ENCODE peak calls at places on chromosomes 7 and 10, in six cellular contexts. One of them, this sample, is unnamed.

GRCh38 chr7:64880322-64881297 is 22.5 kb upstream of the ZNF273 start:
- DNase-seq in osteocyte: peak; percentile 77
- DNase-seq in fibroblast of the aortic adventitia: no peak
- DNase-seq in CD4-positive, alpha-beta T cell: no peak
- DNase-seq in kidney: no peak
- DNase-seq in left ventricle myocardium inferior: no peak
- DNase-seq in this sample: no peak

GRCh38 chr7:28037220-28038010 is 143.2 kb downstream of the JAZF1 start:
- DNase-seq in osteocyte: no peak
- DNase-seq in fibroblast of the aortic adventitia: peak; percentile 96
- DNase-seq in CD4-positive, alpha-beta T cell: no peak
- DNase-seq in kidney: no peak
- DNase-seq in left ventricle myocardium inferior: no peak
- DNase-seq in this sample: peak; percentile 99

GRCh38 chr7:32158751-32159360 is 88.6 kb upstream of the PDE1C start:
- DNase-seq in osteocyte: no peak
- DNase-seq in fibroblast of the aortic adventitia: peak; percentile 14
- DNase-seq in CD4-positive, alpha-beta T cell: no peak
- DNase-seq in kidney: no peak
- DNase-seq in left ventricle myocardium inferior: no peak
- DNase-seq in this sample: no peak

GRCh38 chr7:134462337-134462925 is 3.5 kb upstream of the AKR1B1 start:
- DNase-seq in osteocyte: no peak
- DNase-seq in fibroblast of the aortic adventitia: peak; percentile 85
- DNase-seq in CD4-positive, alpha-beta T cell: no peak
- DNase-seq in kidney: no peak
- DNase-seq in left ventricle myocardium inferior: no peak
- DNase-seq in this sample: peak; percentile 77

GRCh38 chr10:88565072-88565471 is 18.0 kb downstream of the RNLS start:
- DNase-seq in osteocyte: no peak
- DNase-seq in fibroblast of the aortic adventitia: peak; percentile 76
- DNase-seq in CD4-positive, alpha-beta T cell: no peak
- DNase-seq in kidney: no peak
- DNase-seq in left ventricle myocardium inferior: no peak
- DNase-seq in this sample: peak; percentile 43

GRCh38 chr10:66799474-66799873 is 126.4 kb upstream of the LRRTM3 start:
- DNase-seq in osteocyte: no peak
- DNase-seq in fibroblast of the aortic adventitia: peak; percentile 15
- DNase-seq in CD4-positive, alpha-beta T cell: no peak
- DNase-seq in kidney: no peak
- DNase-seq in left ventricle myocardium inferior: no peak
- DNase-seq in this sample: no peak

GRCh38 chr7:156773966-156774365 is 119.0 kb downstream of the LMBR1 start:
- DNase-seq in osteocyte: no peak
- DNase-seq in fibroblast of the aortic adventitia: no peak
- DNase-seq in CD4-positive, alpha-beta T cell: no peak
- DNase-seq in kidney: no peak
- DNase-seq in left ventricle myocardium inferior: no peak
- DNase-seq in this sample: peak; percentile 38

GRCh38 chr7:159061674-159062212 is 82.9 kb downstream of the VIPR2 start:
- DNase-seq in osteocyte: peak; percentile 84
- DNase-seq in fibroblast of the aortic adventitia: no peak
- DNase-seq in CD4-positive, alpha-beta T cell: no peak
- DNase-seq in kidney: no peak
- DNase-seq in left ventricle myocardium inferior: no peak
- DNase-seq in this sample: no peak

GRCh38 chr10:27844223-27844622 is 98.6 kb upstream of the MKX start:
- DNase-seq in osteocyte: no peak
- DNase-seq in fibroblast of the aortic adventitia: no peak
- DNase-seq in CD4-positive, alpha-beta T cell: no peak
- DNase-seq in kidney: no peak
- DNase-seq in left ventricle myocardium inferior: no peak
- DNase-seq in this sample: no peak

GRCh38 chr10:49744091-49744685 is 17.9 kb downstream of the OGDHL start:
- DNase-seq in osteocyte: no peak
- DNase-seq in fibroblast of the aortic adventitia: no peak
- DNase-seq in CD4-positive, alpha-beta T cell: no peak
- DNase-seq in kidney: no peak
- DNase-seq in left ventricle myocardium inferior: no peak
- DNase-seq in this sample: no peak

GRCh38 chr7:122303971-122304603 is 463 bp downstream of the FEZF1 start:
- DNase-seq in osteocyte: peak; percentile 83
- DNase-seq in fibroblast of the aortic adventitia: no peak
- DNase-seq in CD4-positive, alpha-beta T cell: no peak
- DNase-seq in kidney: peak; percentile 62
- DNase-seq in left ventricle myocardium inferior: no peak
- DNase-seq in this sample: no peak

GRCh38 chr10:70343312-70343711 is 39.1 kb downstream of the LRRC20 start:
- DNase-seq in osteocyte: no peak
- DNase-seq in fibroblast of the aortic adventitia: no peak
- DNase-seq in CD4-positive, alpha-beta T cell: no peak
- DNase-seq in kidney: no peak
- DNase-seq in left ventricle myocardium inferior: no peak
- DNase-seq in this sample: no peak

GRCh38 chr7:45881759-45882464 is 6.4 kb upstream of the IGFBP1 start:
- DNase-seq in osteocyte: no peak
- DNase-seq in fibroblast of the aortic adventitia: peak; percentile 94
- DNase-seq in CD4-positive, alpha-beta T cell: no peak
- DNase-seq in kidney: no peak
- DNase-seq in left ventricle myocardium inferior: no peak
- DNase-seq in this sample: peak; percentile 45

GRCh38 chr7:158494162-158494586 is 93.4 kb downstream of the PTPRN2 start:
- DNase-seq in osteocyte: no peak
- DNase-seq in fibroblast of the aortic adventitia: no peak
- DNase-seq in CD4-positive, alpha-beta T cell: no peak
- DNase-seq in kidney: no peak
- DNase-seq in left ventricle myocardium inferior: no peak
- DNase-seq in this sample: no peak

GRCh38 chr7:20304366-20304765 is 26.3 kb upstream of the ITGB8 start:
- DNase-seq in osteocyte: no peak
- DNase-seq in fibroblast of the aortic adventitia: no peak
- DNase-seq in CD4-positive, alpha-beta T cell: no peak
- DNase-seq in kidney: no peak
- DNase-seq in left ventricle myocardium inferior: no peak
- DNase-seq in this sample: no peak

GRCh38 chr10:34687434-34688205 is 127.5 kb downstream of the PARD3 start:
- DNase-seq in osteocyte: no peak
- DNase-seq in fibroblast of the aortic adventitia: peak; percentile 40
- DNase-seq in CD4-positive, alpha-beta T cell: no peak
- DNase-seq in kidney: no peak
- DNase-seq in left ventricle myocardium inferior: no peak
- DNase-seq in this sample: peak; percentile 11

GRCh38 chr10:79181680-79182079 is 112.9 kb downstream of the ZMIZ1 start:
- DNase-seq in osteocyte: no peak
- DNase-seq in fibroblast of the aortic adventitia: no peak
- DNase-seq in CD4-positive, alpha-beta T cell: no peak
- DNase-seq in kidney: peak; percentile 74
- DNase-seq in left ventricle myocardium inferior: no peak
- DNase-seq in this sample: no peak

GRCh38 chr10:77862595-77862994 is 64.0 kb downstream of the DLG5 start:
- DNase-seq in osteocyte: no peak
- DNase-seq in fibroblast of the aortic adventitia: peak; percentile 11
- DNase-seq in CD4-positive, alpha-beta T cell: no peak
- DNase-seq in kidney: no peak
- DNase-seq in left ventricle myocardium inferior: no peak
- DNase-seq in this sample: peak; percentile 22

GRCh38 chr10:125992244-125992643 is 95.9 kb downstream of the FANK1 start:
- DNase-seq in osteocyte: no peak
- DNase-seq in fibroblast of the aortic adventitia: no peak
- DNase-seq in CD4-positive, alpha-beta T cell: no peak
- DNase-seq in kidney: no peak
- DNase-seq in left ventricle myocardium inferior: no peak
- DNase-seq in this sample: no peak

GRCh38 chr10:112271982-112272381 is 11.2 kb upstream of the TECTB start:
- DNase-seq in osteocyte: no peak
- DNase-seq in fibroblast of the aortic adventitia: peak; percentile 82
- DNase-seq in CD4-positive, alpha-beta T cell: no peak
- DNase-seq in kidney: no peak
- DNase-seq in left ventricle myocardium inferior: no peak
- DNase-seq in this sample: peak; percentile 78

GRCh38 chr7:135512135-135512887 is 2.4 kb upstream of the CNOT4 start:
- DNase-seq in osteocyte: no peak
- DNase-seq in fibroblast of the aortic adventitia: peak; percentile 65
- DNase-seq in CD4-positive, alpha-beta T cell: no peak
- DNase-seq in kidney: no peak
- DNase-seq in left ventricle myocardium inferior: no peak
- DNase-seq in this sample: peak; percentile 61

GRCh38 chr7:18623389-18623788 is 127.8 kb downstream of the HDAC9 start:
- DNase-seq in osteocyte: no peak
- DNase-seq in fibroblast of the aortic adventitia: no peak
- DNase-seq in CD4-positive, alpha-beta T cell: no peak
- DNase-seq in kidney: no peak
- DNase-seq in left ventricle myocardium inferior: no peak
- DNase-seq in this sample: no peak

GRCh38 chr10:92961638-92962037 is 99.0 kb upstream of the CYP26C1 start:
- DNase-seq in osteocyte: no peak
- DNase-seq in fibroblast of the aortic adventitia: no peak
- DNase-seq in CD4-positive, alpha-beta T cell: no peak
- DNase-seq in kidney: no peak
- DNase-seq in left ventricle myocardium inferior: no peak
- DNase-seq in this sample: no peak

GRCh38 chr10:69504576-69505250 is 53.4 kb downstream of the TSPAN15 start:
- DNase-seq in osteocyte: peak; percentile 75
- DNase-seq in fibroblast of the aortic adventitia: no peak
- DNase-seq in CD4-positive, alpha-beta T cell: no peak
- DNase-seq in kidney: no peak
- DNase-seq in left ventricle myocardium inferior: no peak
- DNase-seq in this sample: no peak

GRCh38 chr10:20990604-20991003 is 93.5 kb upstream of the NEBL start:
- DNase-seq in osteocyte: no peak
- DNase-seq in fibroblast of the aortic adventitia: peak; percentile 50
- DNase-seq in CD4-positive, alpha-beta T cell: no peak
- DNase-seq in kidney: no peak
- DNase-seq in left ventricle myocardium inferior: no peak
- DNase-seq in this sample: no peak

GRCh38 chr10:18577823-18578685 is 73.3 kb downstream of the NSUN6 start:
- DNase-seq in osteocyte: no peak
- DNase-seq in fibroblast of the aortic adventitia: no peak
- DNase-seq in CD4-positive, alpha-beta T cell: no peak
- DNase-seq in kidney: no peak
- DNase-seq in left ventricle myocardium inferior: no peak
- DNase-seq in this sample: no peak

GRCh38 chr10:23158370-23158769 is 33.7 kb upstream of the PTF1A start:
- DNase-seq in osteocyte: no peak
- DNase-seq in fibroblast of the aortic adventitia: peak; percentile 71
- DNase-seq in CD4-positive, alpha-beta T cell: peak; percentile 19
- DNase-seq in kidney: no peak
- DNase-seq in left ventricle myocardium inferior: no peak
- DNase-seq in this sample: peak; percentile 29

GRCh38 chr10:118827466-118828155 is 72.8 kb upstream of the CACUL1 start:
- DNase-seq in osteocyte: no peak
- DNase-seq in fibroblast of the aortic adventitia: no peak
- DNase-seq in CD4-positive, alpha-beta T cell: no peak
- DNase-seq in kidney: no peak
- DNase-seq in left ventricle myocardium inferior: no peak
- DNase-seq in this sample: no peak
- TF ChIP-seq CTCF in osteocyte: peak; percentile 25
- TF ChIP-seq CTCF in fibroblast of the aortic adventitia: no peak
- TF ChIP-seq CTCF in CD4-positive, alpha-beta T cell: peak; percentile 8
- TF ChIP-seq CTCF in kidney: no peak
- TF ChIP-seq CTCF in left ventricle myocardium inferior: no peak
- TF ChIP-seq CTCF in this sample: peak; percentile 67

GRCh38 chr7:38660427-38661099 is 29.4 kb upstream of the AMPH start:
- DNase-seq in osteocyte: no peak
- DNase-seq in fibroblast of the aortic adventitia: peak; percentile 51
- DNase-seq in CD4-positive, alpha-beta T cell: no peak
- DNase-seq in kidney: no peak
- DNase-seq in left ventricle myocardium inferior: no peak
- DNase-seq in this sample: peak; percentile 52
- TF ChIP-seq CTCF in osteocyte: peak; percentile 85
- TF ChIP-seq CTCF in fibroblast of the aortic adventitia: peak; percentile 77
- TF ChIP-seq CTCF in CD4-positive, alpha-beta T cell: peak; percentile 58
- TF ChIP-seq CTCF in kidney: peak; percentile 54
- TF ChIP-seq CTCF in left ventricle myocardium inferior: peak; percentile 65
- TF ChIP-seq CTCF in this sample: peak; percentile 85

DNA sequence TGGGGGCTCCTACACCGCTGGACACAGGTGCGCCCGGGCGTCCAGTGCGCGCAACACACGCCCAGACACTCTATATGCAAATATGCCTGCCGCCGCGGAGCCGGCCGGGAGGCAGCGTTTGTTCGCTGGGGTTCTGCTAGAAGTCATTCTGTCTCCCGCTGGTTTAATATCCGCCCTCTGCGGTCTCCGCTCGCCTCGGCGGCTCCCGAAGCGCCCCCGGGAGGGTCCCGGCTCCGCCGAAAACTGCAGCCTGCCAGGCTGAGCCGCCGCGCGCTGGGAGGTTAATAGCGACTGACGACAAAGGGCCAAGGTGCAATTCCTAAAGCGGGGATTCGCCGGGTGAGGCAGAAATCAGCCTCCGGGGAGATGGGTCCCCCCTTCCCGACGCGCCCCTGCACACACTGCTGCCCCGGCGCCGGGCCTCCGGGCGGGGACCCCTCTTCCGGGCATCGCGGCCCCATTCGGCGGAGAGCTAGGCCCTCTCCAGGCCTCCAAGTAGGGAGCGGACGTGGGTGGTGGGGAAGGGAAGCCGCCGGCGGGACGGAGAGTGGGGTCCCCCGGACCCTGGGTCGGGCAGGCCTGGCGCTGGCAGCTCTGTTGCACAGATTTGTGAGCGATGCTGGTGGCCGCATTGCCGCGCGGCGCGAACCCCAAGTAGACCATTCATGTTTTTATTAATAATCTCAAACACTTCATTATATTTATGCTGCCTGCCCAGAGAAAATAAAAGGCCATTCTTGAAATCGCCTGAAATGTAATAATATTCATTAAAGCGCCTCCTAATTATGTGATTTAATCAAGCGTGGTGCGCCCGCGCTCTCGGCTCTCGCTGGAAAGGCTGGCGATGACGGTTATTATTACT is 9.1 kb downstream of the EN2 start:
- DNase-seq in osteocyte: peak; percentile 87
- DNase-seq in fibroblast of the aortic adventitia: no peak
- DNase-seq in CD4-positive, alpha-beta T cell: no peak
- DNase-seq in kidney: peak; percentile 70
- DNase-seq in left ventricle myocardium inferior: no peak
- DNase-seq in this sample: no peak
- TF ChIP-seq CTCF in osteocyte: no peak
- TF ChIP-seq CTCF in fibroblast of the aortic adventitia: no peak
- TF ChIP-seq CTCF in CD4-positive, alpha-beta T cell: no peak
- TF ChIP-seq CTCF in kidney: no peak
- TF ChIP-seq CTCF in left ventricle myocardium inferior: no peak
- TF ChIP-seq CTCF in this sample: no peak

GRCh38 chr7:4659551-4660286 is 22.4 kb upstream of the FOXK1 start:
- DNase-seq in osteocyte: no peak
- DNase-seq in fibroblast of the aortic adventitia: no peak
- DNase-seq in CD4-positive, alpha-beta T cell: no peak
- DNase-seq in kidney: no peak
- DNase-seq in left ventricle myocardium inferior: no peak
- DNase-seq in this sample: no peak
- TF ChIP-seq CTCF in osteocyte: no peak
- TF ChIP-seq CTCF in fibroblast of the aortic adventitia: no peak
- TF ChIP-seq CTCF in CD4-positive, alpha-beta T cell: no peak
- TF ChIP-seq CTCF in kidney: no peak
- TF ChIP-seq CTCF in left ventricle myocardium inferior: no peak
- TF ChIP-seq CTCF in this sample: peak; percentile 33

GRCh38 chr10:124429576-124429975 is 10.9 kb upstream of the OAT start:
- DNase-seq in osteocyte: no peak
- DNase-seq in fibroblast of the aortic adventitia: no peak
- DNase-seq in CD4-positive, alpha-beta T cell: no peak
- DNase-seq in kidney: no peak
- DNase-seq in left ventricle myocardium inferior: no peak
- DNase-seq in this sample: no peak
- TF ChIP-seq CTCF in osteocyte: no peak
- TF ChIP-seq CTCF in fibroblast of the aortic adventitia: no peak
- TF ChIP-seq CTCF in CD4-positive, alpha-beta T cell: no peak
- TF ChIP-seq CTCF in kidney: no peak
- TF ChIP-seq CTCF in left ventricle myocardium inferior: no peak
- TF ChIP-seq CTCF in this sample: no peak

This sample was measured in HFFc6.